ENCODE peak calls at places on chromosomes 1 and 21, in four cellular contexts. W, C, Z and R are unnamed samples. For H3K4me1, the result is how much of the 10 kb centered on the place peaks cover.

GRCh38 chr21:32306021-32306780 is 7.5 kb downstream of the MRAP start:
- DNase-seq in C (no peak), W (no peak), Z (peak), R (no peak)

GRCh38 chr1:18090636-18091035 is 17.0 kb upstream of the IGSF21 start:
- DNase-seq in Z (no peak), W (no peak), C (no peak), R (no peak)

GRCh38 chr1:118113261-118113660 is 71.8 kb downstream of the SPAG17 start:
- DNase-seq in C (no peak), Z (no peak), W (peak), R (no peak)

GRCh38 chr1:228894442-228894989 is 159.2 kb downstream of the RHOU start:
- DNase-seq in C (no peak), W (no peak), Z (no peak), R (no peak)

GRCh38 chr1:59332983-59333382 is 36.1 kb downstream of the FGGY start:
- DNase-seq in Z (no peak), W (no peak), C (no peak), R (no peak)

GRCh38 chr1:4408380-4408779 is 246.0 kb upstream of the AJAP1 start:
- DNase-seq in C (no peak), W (no peak), Z (no peak), R (no peak)

GRCh38 chr1:162922196-162922595 is 61.2 kb upstream of the CCDC190 start:
- DNase-seq in W (no peak), Z (no peak), C (no peak), R (no peak)

GRCh38 chr1:214466759-214467585 is 84.4 kb downstream of the PTPN14 start:
- DNase-seq in Z (no peak), C (no peak), W (peak), R (no peak)

GRCh38 chr1:103106426-103107321 is 1.6 kb downstream of the COL11A1 start:
- DNase-seq in C (no peak), W (no peak), Z (no peak), R (peak)

GRCh38 chr1:231376101-231376500 is 38.0 kb downstream of the SPRTN start:
- DNase-seq in C (no peak), W (no peak), Z (no peak), R (no peak)

GRCh38 chr1:207282049-207282448 is 39.4 kb upstream of the CD55 start:
- DNase-seq in Z (no peak), W (peak), C (no peak), R (no peak)

GRCh38 chr1:169483500-169483966 is 2.2 kb downstream of the SLC19A2 start:
- DNase-seq in C (peak), Z (peak), W (no peak), R (peak)

GRCh38 chr1:16440150-16440479 is 409 bp upstream of the NECAP2 start:
- DNase-seq in C (peak), Z (no peak), W (no peak), R (no peak)

GRCh38 chr1:228463559-228464455 is 23.4 kb upstream of the RNF187 start:
- DNase-seq in Z (no peak), W (no peak), C (peak), R (peak)

GRCh38 chr1:214552174-214552608 is 789 bp upstream of the PTPN14 start:
- DNase-seq in W (peak), C (no peak), Z (peak), R (peak)

GRCh38 chr1:91789273-91789997 is 96.5 kb downstream of the TGFBR3 start:
- DNase-seq in Z (no peak), W (no peak), C (no peak), R (no peak)

GRCh38 chr1:91791103-91791502 is 94.8 kb downstream of the TGFBR3 start:
- DNase-seq in C (no peak), Z (no peak), W (peak), R (no peak)

GRCh38 chr1:91784616-91785015 is 101.3 kb downstream of the TGFBR3 start:
- DNase-seq in C (no peak), W (no peak), Z (no peak), R (no peak)

GRCh38 chr1:91790296-91790851 is 95.6 kb downstream of the TGFBR3 start:
- DNase-seq in W (peak), C (no peak), Z (no peak), R (no peak)

DNA sequence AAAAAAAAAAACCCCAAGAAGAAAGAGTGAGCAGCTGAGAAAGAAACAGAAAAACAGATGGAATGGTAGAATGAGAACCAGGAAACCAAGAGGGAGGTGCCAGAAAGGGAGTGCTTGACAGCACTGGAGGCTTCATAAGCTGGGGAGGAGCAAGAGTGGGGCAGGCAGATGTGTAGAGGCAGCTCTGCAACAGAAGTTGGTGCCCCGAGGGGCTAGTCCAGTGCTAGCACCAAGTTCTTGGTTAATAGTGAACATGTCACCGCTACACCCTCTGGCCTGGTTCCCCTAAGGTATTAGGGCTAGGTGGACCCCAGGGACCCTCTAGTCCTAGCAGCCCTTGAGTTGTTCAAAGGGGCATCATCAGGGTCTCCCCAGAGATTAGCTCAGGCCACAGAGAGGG is 98.0 kb downstream of the TGFBR3 start:
- DNase-seq in C (no peak), Z (no peak), W (no peak), R (no peak)
- H3K4me1 ChIP-seq in C (under half), Z (half or more), W (under half), R (under half)

DNA sequence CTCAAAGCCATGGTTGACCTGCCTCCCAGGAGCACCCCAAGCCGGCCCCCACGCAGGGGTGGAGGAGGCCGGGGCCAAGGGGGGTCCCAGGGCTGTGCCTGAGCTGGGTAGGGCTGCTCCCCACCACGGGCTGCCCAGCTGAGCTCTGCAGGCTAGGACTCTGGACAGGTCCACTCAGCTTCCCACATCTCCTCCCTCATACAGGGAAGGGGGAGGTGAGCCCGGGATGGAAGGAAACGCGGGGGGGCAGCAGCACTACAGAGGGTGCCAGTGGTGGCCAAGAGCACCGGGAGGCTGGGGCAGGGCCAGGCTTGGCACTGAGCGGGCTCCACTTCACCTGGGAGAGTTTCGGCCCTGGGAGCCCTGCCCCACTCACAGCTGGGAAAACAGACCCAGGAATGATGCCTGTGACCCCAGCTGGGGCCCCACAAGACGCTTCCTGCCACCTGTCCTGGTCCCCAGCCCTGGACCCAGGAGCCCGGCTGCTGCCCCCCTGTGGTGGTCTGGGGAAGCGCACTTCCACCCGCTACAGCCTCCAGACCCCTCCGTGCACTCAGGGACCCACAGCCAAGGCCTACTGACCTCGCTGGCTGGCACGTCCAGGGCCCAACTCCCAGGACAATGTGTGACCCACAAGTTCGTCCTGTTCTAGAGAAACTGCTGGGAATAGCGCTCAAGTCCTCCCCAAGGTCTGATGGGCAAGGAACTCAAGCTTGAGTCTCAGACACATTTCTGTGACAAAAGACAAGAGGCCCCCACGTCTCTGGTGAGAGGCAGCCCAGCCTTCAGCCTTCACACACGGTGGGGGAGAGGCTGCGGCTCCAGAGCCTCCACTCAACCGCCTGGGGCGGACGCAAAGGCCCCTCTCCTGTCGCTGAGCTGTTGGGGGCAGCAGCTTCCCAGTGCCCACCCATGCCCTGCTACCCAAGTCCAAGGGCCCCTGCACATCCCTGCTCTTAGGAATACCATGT is 3.0 kb downstream of the AURKAIP1 start:
- DNase-seq in Z (no peak), C (peak), W (no peak), R (peak)
- H3K4me1 ChIP-seq in Z (under half), C (under half), W (under half), R (under half)

GRCh38 chr1:167090289-167090942 is at the start of gene GPA33:
- DNase-seq in C (no peak), Z (no peak), W (no peak), R (no peak)

GRCh38 chr1:167095368-167095767 is 1.5 kb downstream of the STYXL2 start:
- DNase-seq in C (no peak), W (peak), Z (no peak), R (no peak)

GRCh38 chr1:167092653-167093052 is 1.2 kb upstream of the STYXL2 start:
- DNase-seq in W (no peak), Z (no peak), C (no peak), R (no peak)

GRCh38 chr1:167094690-167095089 is 815 bp downstream of the STYXL2 start:
- DNase-seq in C (no peak), Z (peak), W (no peak), R (no peak)

DNA sequence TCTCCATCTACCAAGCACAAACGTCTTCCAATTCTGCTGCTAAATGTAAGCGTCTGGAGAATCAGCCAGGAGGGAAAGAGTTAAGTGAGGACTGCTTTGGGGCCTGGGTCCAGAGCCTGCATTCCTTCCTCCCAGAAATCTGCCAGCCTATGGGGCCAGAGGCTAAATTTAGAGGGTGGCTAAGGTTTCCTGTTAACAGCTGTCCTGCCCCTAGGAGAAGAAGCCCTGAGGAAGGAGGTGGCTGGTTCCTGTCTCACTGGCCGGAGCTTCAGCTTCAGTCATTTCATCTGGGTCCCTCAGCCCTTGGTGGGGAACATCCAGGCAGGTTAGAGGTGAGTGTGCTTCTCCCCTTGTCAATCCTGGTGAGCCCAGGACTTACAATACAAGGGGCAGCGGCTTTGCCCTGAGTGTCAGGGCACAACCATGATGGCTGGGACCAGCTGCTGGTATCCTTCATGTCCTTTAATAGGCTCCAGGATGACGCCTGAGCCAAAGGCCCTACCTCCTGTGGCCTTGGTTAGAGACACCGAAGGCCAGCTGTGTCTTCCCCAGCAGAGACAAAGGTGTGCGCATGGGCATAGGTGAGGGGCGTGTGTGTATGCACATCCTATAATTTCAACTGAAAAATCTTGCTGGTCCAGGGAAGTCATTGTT is at the start of gene STYXL2:
- DNase-seq in C (no peak), Z (peak), W (no peak), R (peak)
- H3K4me1 ChIP-seq in C (under half), Z (under half), W (under half), R (under half)

GRCh38 chr1:40047769-40048168 is 7.2 kb downstream of the CAP1 start:
- DNase-seq in C (no peak), W (no peak), Z (no peak), R (no peak)
- H3K4me1 ChIP-seq in C (under half), W (under half), Z (half or more), R (under half)

GRCh38 chr1:201714542-201715276 is 114.2 kb upstream of the IPO9 start:
- DNase-seq in Z (peak), W (peak), C (no peak), R (peak)

GRCh38 chr1:201716742-201717135 is 112.2 kb upstream of the IPO9 start:
- DNase-seq in Z (no peak), C (no peak), W (no peak), R (no peak)

GRCh38 chr1:201717286-201717685 is 111.7 kb upstream of the IPO9 start:
- DNase-seq in W (no peak), C (no peak), Z (no peak), R (no peak)

GRCh38 chr1:201715351-201715750 is 113.6 kb upstream of the IPO9 start:
- DNase-seq in Z (no peak), C (no peak), W (no peak), R (no peak)

DNA sequence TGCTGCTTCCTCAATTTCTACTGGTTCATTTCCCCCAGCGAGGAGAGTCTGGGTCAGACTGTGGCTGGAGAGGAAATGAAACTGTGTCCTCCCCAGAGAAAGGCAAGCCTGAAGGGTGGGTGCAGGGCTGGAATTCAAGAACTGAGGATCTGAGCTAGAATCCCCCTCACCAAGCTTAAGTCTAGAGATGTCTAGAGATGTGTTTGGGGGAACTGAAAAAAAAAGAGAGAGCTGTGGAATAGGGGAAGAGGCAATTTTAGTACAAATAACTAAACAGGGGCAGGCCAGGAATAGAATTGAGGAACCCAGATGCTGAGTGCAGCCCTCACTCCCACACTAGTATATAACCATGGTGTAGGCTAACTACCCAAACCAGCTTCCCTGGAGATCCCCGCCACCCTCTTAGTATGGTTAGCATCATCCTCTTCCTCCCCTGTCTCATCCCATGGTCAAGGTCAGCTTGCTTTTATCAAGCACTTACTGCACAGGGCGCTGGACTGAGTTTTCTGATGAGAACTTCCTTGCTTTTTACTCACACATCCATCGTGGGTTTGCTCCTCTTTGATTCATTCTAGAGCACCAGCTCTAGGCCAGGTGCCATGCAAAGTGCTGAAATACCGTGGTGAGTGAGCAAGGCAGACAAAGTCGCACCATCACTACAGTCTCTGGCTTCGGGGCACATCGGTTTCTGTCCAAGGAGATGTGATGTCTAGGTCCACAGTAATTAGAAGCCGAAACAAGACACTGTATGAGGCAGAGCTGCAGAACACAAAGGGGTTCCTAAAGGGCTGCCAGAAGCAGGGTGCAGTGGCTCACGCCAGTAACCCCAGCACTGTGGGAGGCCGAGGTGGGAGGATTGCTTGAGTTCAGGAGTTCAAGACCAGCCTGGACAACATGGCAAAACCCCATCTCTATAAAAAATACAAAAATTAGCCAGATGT is 112.9 kb upstream of the IPO9 start:
- DNase-seq in W (no peak), Z (no peak), C (no peak), R (no peak)
- H3K4me1 ChIP-seq in W (under half), Z (half or more), C (under half), R (half or more)

DNA sequence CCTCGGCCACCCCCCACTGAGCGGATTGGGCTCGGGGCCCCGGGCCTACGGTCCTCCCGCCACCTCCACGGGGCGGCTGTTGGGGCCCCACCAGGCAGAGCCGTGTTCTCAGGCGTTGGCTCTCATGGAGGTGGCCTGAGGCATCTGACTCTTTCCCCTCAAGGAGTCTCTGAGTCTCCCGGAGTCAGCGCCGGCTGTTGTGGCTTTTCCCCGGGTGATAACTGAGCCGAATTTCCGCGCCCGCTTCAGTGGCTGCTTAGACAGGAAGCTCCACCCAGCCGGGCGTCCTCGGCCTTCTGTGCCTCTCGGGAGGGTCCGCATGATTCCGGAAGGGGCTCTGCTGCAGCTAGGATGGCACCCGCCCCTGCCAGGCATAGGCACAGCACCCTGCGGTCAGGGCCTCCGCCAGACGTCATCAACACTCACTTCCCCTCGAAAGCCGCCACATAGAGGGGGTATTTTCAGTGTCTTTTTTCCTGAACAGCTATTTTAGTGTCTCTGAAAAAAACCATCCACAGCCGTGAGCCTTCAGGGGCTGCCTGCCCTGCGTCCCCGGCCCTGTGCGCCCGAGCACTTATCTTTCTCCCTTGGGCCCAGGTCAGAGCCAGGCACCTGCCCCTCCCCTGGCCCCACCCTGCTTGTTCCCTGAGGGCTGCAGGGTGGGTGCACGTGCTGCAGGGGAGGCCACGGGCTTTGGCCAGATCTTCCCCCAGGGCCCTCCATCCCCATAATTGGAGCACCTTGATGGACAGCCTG is 72.9 kb downstream of the SKI start:
- DNase-seq in Z (peak), C (no peak), W (no peak), R (peak)
- H3K4me1 ChIP-seq in Z (half or more), C (under half), W (under half), R (under half)

DNA sequence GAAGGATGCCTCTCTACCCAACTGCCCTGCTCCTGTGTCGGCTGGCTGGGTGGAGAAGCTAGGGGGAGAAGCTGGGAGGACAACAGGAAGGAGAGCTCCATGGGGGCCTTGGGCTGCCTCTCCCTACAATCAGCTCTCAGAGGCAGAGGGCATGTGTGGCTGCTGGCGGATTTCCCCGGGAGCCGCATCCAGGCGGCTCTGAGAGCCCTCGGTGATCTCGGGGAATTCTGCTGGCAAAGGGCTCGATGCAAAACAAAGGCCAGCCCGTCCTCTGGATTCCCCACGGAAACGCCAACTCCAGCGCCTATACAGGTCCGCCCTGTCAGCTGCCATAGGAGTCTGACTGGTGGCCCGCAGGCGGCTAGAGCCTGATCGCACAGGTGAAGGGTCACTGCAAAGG is 26.4 kb upstream of the EVA1B start:
- DNase-seq in C (no peak), W (no peak), Z (no peak), R (peak)
- H3K4me1 ChIP-seq in C (under half), W (half or more), Z (under half), R (under half)